ENCODE peak calls at places on chromosomes 11 and 22, in six cellular contexts. H is HepG2, I is upper lobe of left lung, R is Panc1, P is GM12878, V is GM23338. T is an unnamed sample. For H3K4me1, the result is how much of the 10 kb centered on the place peaks cover.

GRCh38 chr11:19559746-19560145 is 152.9 kb upstream of the NAV2 start:
- ATAC-seq in H (no peak), I (no peak), R (no peak), P (no peak), V (no peak), T (no peak)

GRCh38 chr11:9263840-9264380 is 1.2 kb downstream of the DENND5A start:
- ATAC-seq in H (peak), I (peak), R (peak), P (peak), V (no peak), T (no peak)

GRCh38 chr11:10331548-10332289 is 26.8 kb downstream of the ADM start:
- ATAC-seq in H (no peak), I (no peak), R (no peak), P (no peak), V (no peak), T (no peak)

GRCh38 chr22:49825436-49825835 is 2.2 kb downstream of the BRD1 start:
- ATAC-seq in H (peak), I (no peak), R (no peak), P (no peak), V (no peak), T (no peak)

GRCh38 chr22:38757464-38757757 is 1.6 kb upstream of the SUN2 start:
- ATAC-seq in H (no peak), I (no peak), R (no peak), P (no peak), V (no peak), T (no peak)

GRCh38 chr22:49370841-49371301 is 456.8 kb downstream of the BRD1 start:
- ATAC-seq in H (no peak), I (no peak), R (no peak), P (no peak), V (no peak), T (no peak)

GRCh38 chr22:25757686-25758085 is 15.7 kb downstream of the MYO18B start:
- ATAC-seq in H (no peak), I (no peak), R (no peak), P (no peak), V (no peak), T (no peak)

GRCh38 chr11:33716236-33716635 is 15.6 kb upstream of the C11orf91 start:
- ATAC-seq in H (peak), I (no peak), R (peak), P (peak), V (no peak), T (no peak)

GRCh38 chr22:36644333-36644757 is 59.2 kb downstream of the CACNG2 start:
- ATAC-seq in H (no peak), I (peak), R (no peak), P (peak), V (peak), T (no peak)

GRCh38 chr11:9826390-9826789 is 162.5 kb downstream of the SWAP70 start:
- ATAC-seq in H (no peak), I (no peak), R (no peak), P (no peak), V (no peak), T (no peak)

GRCh38 chr11:78978831-78979230 is 404.2 kb upstream of the NARS2 start:
- ATAC-seq in H (no peak), I (no peak), R (no peak), P (no peak), V (no peak), T (no peak)

GRCh38 chr11:468493-468892 is 18.4 kb downstream of the PTDSS2 start:
- ATAC-seq in H (no peak), I (no peak), R (peak), P (no peak), V (no peak), T (no peak)

GRCh38 chr11:33534575-33534974 is 166.1 kb downstream of the C11orf91 start:
- ATAC-seq in H (no peak), I (no peak), R (no peak), P (no peak), V (no peak), T (no peak)

GRCh38 chr11:86119062-86119461 is 50.2 kb upstream of the PICALM start:
- ATAC-seq in H (no peak), I (no peak), R (no peak), P (no peak), V (no peak), T (peak)

GRCh38 chr11:88103337-88104206 is 71.7 kb downstream of the RAB38 start:
- ATAC-seq in H (peak), I (peak), R (peak), P (peak), V (peak), T (no peak)

GRCh38 chr11:79536155-79536917 is 95.5 kb upstream of the TENM4 start:
- ATAC-seq in H (no peak), I (no peak), R (no peak), P (no peak), V (no peak), T (no peak)

GRCh38 chr22:38239101-38239761 is 33.6 kb downstream of the TMEM184B start:
- ATAC-seq in H (no peak), I (peak), R (no peak), P (no peak), V (no peak), T (peak)

GRCh38 chr22:43377486-43377995 is 34.3 kb upstream of the MPPED1 start:
- ATAC-seq in H (no peak), I (no peak), R (no peak), P (no peak), V (no peak), T (peak)

GRCh38 chr11:59776210-59777066 is 21.3 kb downstream of the STX3 start:
- ATAC-seq in H (peak), I (no peak), R (peak), P (no peak), V (no peak), T (no peak)

GRCh38 chr11:121033635-121034034 is 9.7 kb downstream of the TBCEL start:
- ATAC-seq in H (no peak), I (no peak), R (no peak), P (no peak), V (no peak), T (no peak)

GRCh38 chr11:363948-364761 is 5.1 kb upstream of the B4GALNT4 start:
- ATAC-seq in H (peak), I (peak), R (peak), P (peak), V (peak), T (no peak)

GRCh38 chr11:67099841-67100324 is 19.2 kb upstream of the KDM2A start:
- ATAC-seq in H (peak), I (no peak), R (no peak), P (peak), V (no peak), T (no peak)

GRCh38 chr11:129317564-129317963 is 58.1 kb upstream of the BARX2 start:
- ATAC-seq in H (no peak), I (peak), R (no peak), P (no peak), V (no peak), T (no peak)

GRCh38 chr11:46981429-46981828 is 44.9 kb downstream of the CSTPP1 start:
- ATAC-seq in H (no peak), I (no peak), R (no peak), P (peak), V (no peak), T (no peak)

GRCh38 chr11:67599149-67599548 is 7.6 kb upstream of the NDUFV1 start:
- ATAC-seq in H (no peak), I (no peak), R (no peak), P (no peak), V (no peak), T (no peak)

GRCh38 chr11:125338886-125339811 is 156.9 kb downstream of the FEZ1 start:
- ATAC-seq in H (no peak), I (peak), R (no peak), P (no peak), V (no peak), T (peak)

GRCh38 chr22:25061605-25062377 is 109.3 kb downstream of the KIAA1671 start:
- ATAC-seq in H (no peak), I (no peak), R (no peak), P (no peak), V (no peak), T (no peak)

GRCh38 chr11:20342347-20343279 is 20.9 kb upstream of the HTATIP2 start:
- ATAC-seq in H (peak), I (no peak), R (no peak), P (no peak), V (peak), T (no peak)

GRCh38 chr11:126146454-126147192 is 64.8 kb downstream of the RPUSD4 start:
- ATAC-seq in H (peak), I (no peak), R (peak), P (peak), V (peak), T (no peak)

GRCh38 chr11:66158156-66158555 is 88.1 kb downstream of the PACS1 start:
- ATAC-seq in H (no peak), I (no peak), R (no peak), P (no peak), V (no peak), T (no peak)

GRCh38 chr22:29022101-29022817 is 39.4 kb downstream of the C22orf31 start:
- ATAC-seq in H (peak), I (no peak), R (no peak), P (peak), V (no peak), T (no peak)

GRCh38 chr11:91703042-91703441 is 521.6 kb upstream of the FAT3 start:
- ATAC-seq in H (no peak), I (no peak), R (no peak), P (no peak), V (no peak), T (no peak)

GRCh38 chr11:97722065-97722464 is 1298.7 kb upstream of the CNTN5 start:
- ATAC-seq in H (peak), I (no peak), R (no peak), P (no peak), V (no peak), T (no peak)

GRCh38 chr22:40635940-40636379 is 559 bp downstream of the MRTFA start:
- ATAC-seq in H (peak), I (peak), R (peak), P (peak), V (peak), T (no peak)

GRCh38 chr11:76978818-76979217 is 55.4 kb upstream of the B3GNT6 start:
- ATAC-seq in H (no peak), I (peak), R (no peak), P (no peak), V (no peak), T (no peak)

GRCh38 chr11:73072935-73073481 is 69.1 kb downstream of the FCHSD2 start:
- ATAC-seq in H (no peak), I (peak), R (peak), P (peak), V (no peak), T (peak)
- TF ChIP-seq POLR2AphosphoS5 in H (no peak), I (no peak), R (no peak), P (peak), V (no peak), T (no peak)

GRCh38 chr11:116773203-116774112 is 671 bp upstream of the BUD13 start:
- ATAC-seq in H (no peak), I (peak), R (peak), P (peak), V (no peak), T (peak)
- H3K27ac ChIP-seq in H (peak), I (peak), R (peak), P (peak), V (peak), T (peak)

GRCh38 chr11:107840120-107840479 is 18.5 kb downstream of the SLC35F2 start:
- ATAC-seq in H (no peak), I (peak), R (peak), P (peak), V (no peak), T (peak)
- H3K4me1 ChIP-seq in H (under half), I (under half), R (half or more), P (under half), V (under half), T (under half)

GRCh38 chr11:70669281-70669680 is 271.0 kb downstream of the CTTN start:
- ATAC-seq in H (no peak), I (no peak), R (no peak), P (no peak), V (no peak), T (no peak)

GRCh38 chr11:70671083-70671482 is 272.8 kb downstream of the CTTN start:
- ATAC-seq in H (no peak), I (no peak), R (no peak), P (no peak), V (peak), T (no peak)

GRCh38 chr11:70669871-70670683 is 271.7 kb downstream of the CTTN start:
- ATAC-seq in H (no peak), I (no peak), R (peak), P (no peak), V (no peak), T (no peak)

GRCh38 chr11:70671611-70672010 is 273.3 kb downstream of the CTTN start:
- ATAC-seq in H (no peak), I (no peak), R (no peak), P (no peak), V (peak), T (no peak)

GRCh38 chr11:70670684-70671034 is 272.3 kb downstream of the CTTN start:
- ATAC-seq in H (no peak), I (no peak), R (no peak), P (no peak), V (no peak), T (no peak)
- TF ChIP-seq POLR2AphosphoS5 in H (no peak), I (no peak), R (no peak), P (no peak), V (no peak), T (no peak)

DNA sequence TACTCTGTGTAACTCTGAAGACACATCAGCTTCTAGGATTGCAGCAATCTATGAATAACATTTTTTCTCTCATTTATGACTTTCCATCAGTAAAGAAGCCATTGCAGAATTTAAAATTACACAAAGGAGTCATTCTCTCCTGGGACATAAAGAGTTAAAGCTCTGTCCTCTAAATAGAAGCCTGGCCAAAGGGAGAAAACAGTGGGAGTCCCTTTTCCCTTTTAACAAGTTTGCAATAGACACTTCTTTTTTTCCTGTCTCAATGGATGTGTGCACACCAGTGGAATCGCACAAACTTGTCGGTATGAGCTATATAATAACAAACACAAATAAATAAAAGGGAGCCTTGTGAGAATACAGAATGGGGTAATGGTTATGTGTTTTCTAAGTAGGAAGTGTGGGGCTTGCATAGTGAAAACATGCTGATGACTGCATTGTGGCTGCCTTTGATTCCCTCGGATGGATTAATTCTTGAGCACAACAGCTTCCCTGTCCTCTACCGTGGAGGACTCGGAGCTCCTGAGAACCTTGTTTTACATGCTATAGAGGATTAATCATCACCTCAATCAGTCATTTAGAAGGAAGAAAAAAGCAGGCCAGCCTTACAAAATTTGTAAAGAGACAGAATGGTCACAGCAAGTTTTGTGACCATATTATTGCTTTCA is 131.9 kb downstream of the WNT7B start:
- ATAC-seq in H (no peak), I (no peak), R (no peak), P (no peak), V (peak), T (no peak)
- H3K27ac ChIP-seq in H (no peak), I (no peak), R (no peak), P (no peak), V (peak), T (no peak)

GRCh38 chr11:72742522-72743320 is 9.5 kb downstream of the ARAP1 start:
- ATAC-seq in H (no peak), I (no peak), R (no peak), P (no peak), V (no peak), T (no peak)
- H3K4me1 ChIP-seq in H (half or more), I (half or more), R (under half), P (half or more), V (under half), T (under half)

DNA sequence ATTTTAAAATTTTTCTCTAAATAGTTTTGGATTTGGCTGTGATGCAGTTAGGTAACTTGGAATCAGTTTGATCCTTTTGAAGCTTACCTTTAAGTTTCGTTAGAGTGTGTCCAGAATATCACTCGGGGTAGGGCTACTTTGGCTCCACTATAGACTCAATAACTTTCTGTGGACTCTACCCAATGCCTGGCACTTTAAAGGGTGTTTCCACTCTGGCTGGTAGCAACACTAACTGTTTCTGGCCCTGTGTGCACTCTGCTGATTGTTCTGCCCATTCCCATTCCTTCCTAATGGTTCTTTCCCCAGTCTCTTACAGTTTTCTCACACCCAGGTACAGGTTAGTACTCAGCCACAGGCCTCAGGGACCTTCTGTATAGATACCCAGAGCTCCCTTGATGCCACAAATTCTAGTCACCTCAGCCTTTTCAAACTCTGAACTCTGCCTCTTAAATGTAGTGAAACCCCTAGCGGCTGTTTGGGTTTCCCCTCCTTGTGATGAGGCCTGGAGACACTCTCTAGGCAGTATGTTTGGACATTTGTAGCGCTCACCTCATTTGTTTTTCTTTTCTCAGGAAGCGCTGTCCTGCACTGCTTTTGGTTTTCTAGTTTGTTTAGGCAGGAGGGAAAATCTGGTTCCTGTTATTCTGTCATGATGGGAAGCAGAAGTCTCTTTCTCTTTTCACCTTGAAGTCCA is 16.8 kb downstream of the CUL5 start:
- ATAC-seq in H (peak), I (no peak), R (no peak), P (peak), V (peak), T (no peak)
- TF ChIP-seq POLR2AphosphoS5 in H (no peak), I (no peak), R (no peak), P (no peak), V (no peak), T (no peak)

GRCh38 chr11:7892751-7893356 is 38.2 kb downstream of the OR10A6 start:
- ATAC-seq in H (peak), I (peak), R (peak), P (peak), V (peak), T (peak)
- H3K27ac ChIP-seq in H (no peak), I (no peak), R (peak), P (no peak), V (no peak), T (no peak)

T was measured in gastroesophageal sphincter.